ENCODE peak calls at places on chromosomes 5 and 9, in four cellular contexts. E, U, T and K are unnamed samples.

GRCh38 chr9:34653610-34654072 is 1.7 kb downstream of the IL11RA start:
- DNase-seq in T (peak), U (no peak), E (no peak), K (no peak)

GRCh38 chr5:3058930-3059329 is 307.5 kb upstream of the IRX2 start:
- DNase-seq in E (no peak), T (no peak), U (no peak), K (no peak)

GRCh38 chr9:1025131-1025530 is 25.0 kb upstream of the DMRT2 start:
- DNase-seq in U (no peak), E (no peak), T (no peak), K (no peak)

GRCh38 chr9:37876376-37876775 is 27.6 kb downstream of the SLC25A51 start:
- DNase-seq in T (peak), E (no peak), U (no peak), K (no peak)

GRCh38 chr5:72363146-72363802 is 43.1 kb downstream of the PTCD2 start:
- DNase-seq in E (no peak), U (peak), T (peak), K (peak)

GRCh38 chr5:93873211-93873736 is 131.9 kb upstream of the POU5F2 start:
- DNase-seq in U (no peak), T (no peak), E (no peak), K (no peak)

GRCh38 chr5:4579679-4580078 is 560.5 kb upstream of the ADAMTS16 start:
- DNase-seq in U (no peak), T (no peak), E (no peak), K (peak)

GRCh38 chr5:81450940-81451339 is 57.0 kb upstream of the ACOT12 start:
- DNase-seq in U (no peak), T (peak), E (no peak), K (peak)

GRCh38 chr5:29005386-29005785 is 1967.0 kb upstream of the CDH9 start:
- DNase-seq in T (no peak), E (no peak), U (no peak), K (peak)

GRCh38 chr9:16180546-16180945 is 627.7 kb downstream of the CCDC171 start:
- DNase-seq in U (no peak), T (peak), E (no peak), K (peak)

GRCh38 chr9:16181539-16181938 is 628.7 kb downstream of the CCDC171 start:
- DNase-seq in E (no peak), U (no peak), T (no peak), K (no peak)

GRCh38 chr9:16182784-16183183 is 629.9 kb downstream of the CCDC171 start:
- DNase-seq in T (no peak), U (no peak), E (no peak), K (no peak)

GRCh38 chr9:16180091-16180490 is 627.2 kb downstream of the CCDC171 start:
- DNase-seq in E (no peak), U (no peak), T (no peak), K (no peak)

GRCh38 chr9:16184964-16185646 is 632.3 kb downstream of the CCDC171 start:
- DNase-seq in E (no peak), T (no peak), U (no peak), K (no peak)
- H4K8ac ChIP-seq in E (no peak), T (no peak), U (no peak), K (no peak)

GRCh38 chr5:133052317-133053175 is 733 bp downstream of the HSPA4 start:
- DNase-seq in E (no peak), T (peak), U (peak), K (peak)

GRCh38 chr5:133054697-133055471 is 3.1 kb downstream of the HSPA4 start:
- DNase-seq in U (no peak), E (no peak), T (no peak), K (no peak)

GRCh38 chr5:133051117-133051546 is 681 bp upstream of the HSPA4 start:
- DNase-seq in U (no peak), T (no peak), E (no peak), K (no peak)

GRCh38 chr5:133051547-133052316 is at the start of gene HSPA4:
- DNase-seq in U (peak), T (peak), E (peak), K (peak)

DNA sequence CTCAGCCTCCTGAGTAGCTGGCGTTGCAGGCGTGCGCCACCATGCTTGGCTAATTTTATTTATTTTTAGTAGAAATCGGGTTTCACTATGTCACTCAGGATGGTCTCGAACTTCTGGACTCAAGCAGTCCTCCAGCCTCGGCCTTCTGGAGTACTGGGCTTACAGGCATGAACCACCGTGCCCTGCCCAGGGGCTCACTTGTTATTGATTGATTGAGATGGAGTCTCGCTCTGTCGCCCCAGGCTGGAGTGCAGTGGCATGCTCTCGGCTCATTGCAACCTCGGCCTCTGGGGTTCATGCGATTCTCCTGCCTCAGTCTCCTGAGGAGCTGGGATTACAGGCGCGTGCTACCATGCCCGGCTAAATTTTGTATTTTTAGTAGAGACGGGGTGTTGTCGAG is 1.6 kb downstream of the HSPA4 start:
- DNase-seq in U (no peak), E (no peak), T (no peak), K (no peak)
- H4K5ac ChIP-seq in U (no peak), E (no peak), T (no peak), K (no peak)

GRCh38 chr9:114611516-114612271 is 603 bp downstream of the TMEM268 start:
- DNase-seq in T (peak), U (peak), E (no peak), K (peak)
- H4K8ac ChIP-seq in T (peak), U (no peak), E (peak), K (no peak)

DNA sequence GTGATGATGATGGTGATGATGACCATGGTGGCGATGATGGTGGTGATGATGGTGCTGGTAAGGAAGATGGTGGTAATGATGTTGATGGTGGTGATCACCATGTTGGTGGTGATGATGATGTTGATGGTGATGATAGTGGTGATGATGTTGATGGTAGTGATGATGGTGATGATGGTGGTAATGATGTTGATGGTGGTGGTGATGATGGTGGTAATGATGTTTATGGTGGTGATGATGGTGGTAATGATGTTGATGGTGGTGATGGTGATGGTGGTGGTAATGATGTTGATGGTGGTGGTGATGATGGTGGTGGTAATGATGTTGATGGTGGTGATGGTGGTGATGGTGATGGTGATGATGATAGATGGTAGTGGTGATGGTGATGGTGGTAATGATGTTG is 20.7 kb upstream of the RXRA start:
- DNase-seq in U (no peak), T (no peak), E (no peak), K (no peak)
- H4K5ac ChIP-seq in U (no peak), T (no peak), E (no peak), K (no peak)

GRCh38 chr5:156020650-156021049 is 306.3 kb upstream of the SGCD start:
- DNase-seq in T (no peak), U (no peak), E (no peak), K (no peak)
- H4K8ac ChIP-seq in T (no peak), U (no peak), E (no peak), K (no peak)

DNA sequence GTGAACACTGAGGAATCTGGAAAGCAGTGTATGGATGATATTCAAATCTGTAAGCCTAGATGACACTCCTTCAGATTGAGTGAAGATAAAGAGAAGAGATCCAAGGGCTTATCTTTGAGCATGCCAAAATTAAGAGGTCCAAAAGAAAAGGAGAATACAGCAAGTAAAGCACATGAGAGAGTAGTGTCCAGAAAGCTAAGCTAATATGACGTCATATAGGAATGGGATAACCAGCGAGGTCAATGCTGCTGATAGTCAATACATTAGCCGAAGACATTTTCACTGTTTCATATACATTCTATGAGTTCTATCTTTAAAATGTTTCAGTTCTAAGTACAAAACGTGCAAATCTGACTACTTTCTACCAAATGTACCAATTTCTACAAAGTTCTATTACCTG is 975.8 kb downstream of the TLE4 start:
- DNase-seq in E (no peak), U (no peak), T (no peak), K (no peak)
- H4K5ac ChIP-seq in E (no peak), U (no peak), T (no peak), K (no peak)

DNA sequence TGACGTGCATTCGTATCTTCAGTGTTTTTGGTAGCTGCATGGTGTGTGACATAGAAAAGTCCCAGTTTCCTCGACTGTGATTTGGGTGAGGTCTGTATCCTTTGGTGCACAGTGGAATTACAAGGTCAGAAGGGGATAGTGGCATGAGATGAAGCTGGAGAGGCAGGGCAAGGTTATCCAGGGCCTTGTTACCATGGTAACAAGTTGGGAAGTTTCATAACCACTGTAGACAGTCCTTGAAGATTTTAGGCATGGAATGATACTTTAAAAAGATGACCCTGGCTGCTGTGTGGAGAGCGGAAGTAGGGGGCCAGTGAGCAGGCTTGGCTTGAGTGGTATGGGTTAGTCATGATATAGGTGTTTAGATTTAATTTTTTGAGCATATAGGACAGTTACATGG is 11.9 kb downstream of the EHMT1 start:
- DNase-seq in E (no peak), U (no peak), T (no peak), K (no peak)
- H4K8ac ChIP-seq in E (no peak), U (no peak), T (no peak), K (no peak)

GRCh38 chr9:135961811-135962695 is 880 bp upstream of the UBAC1 start:
- DNase-seq in U (no peak), E (no peak), T (no peak), K (no peak)
- H4K5ac ChIP-seq in U (no peak), E (no peak), T (no peak), K (no peak)

GRCh38 chr9:128280084-128280622 is 4.1 kb downstream of the SWI5 start:
- DNase-seq in U (no peak), T (no peak), E (no peak), K (no peak)
- H4K8ac ChIP-seq in U (no peak), T (no peak), E (no peak), K (no peak)